ENCODE peak calls at places on chromosomes 7 and 10, in seven cellular contexts. One of them, this sample, is unnamed. For H3K4me1, the result is how much of the 10 kb centered on the place peaks cover.

GRCh38 chr10:108872854-108873253 is 1050.5 kb downstream of the XPNPEP1 start:
- DNase-seq in mesendoderm: no peak
- DNase-seq in fibroblast of lung: no peak
- DNase-seq in CD8-positive, alpha-beta T cell: no peak
- DNase-seq in heart left ventricle: no peak
- DNase-seq in endothelial cell of umbilical vein: no peak
- DNase-seq in mesenchymal stem cell: no peak
- DNase-seq in this sample: no peak

GRCh38 chr7:14836006-14836405 is 66.5 kb downstream of the DGKB start:
- DNase-seq in mesendoderm: no peak
- DNase-seq in fibroblast of lung: no peak
- DNase-seq in CD8-positive, alpha-beta T cell: no peak
- DNase-seq in heart left ventricle: no peak
- DNase-seq in endothelial cell of umbilical vein: no peak
- DNase-seq in mesenchymal stem cell: no peak
- DNase-seq in this sample: no peak

GRCh38 chr10:43968076-43968475 is 319.4 kb upstream of the ZNF32 start:
- DNase-seq in mesendoderm: no peak
- DNase-seq in fibroblast of lung: no peak
- DNase-seq in CD8-positive, alpha-beta T cell: no peak
- DNase-seq in heart left ventricle: no peak
- DNase-seq in endothelial cell of umbilical vein: no peak
- DNase-seq in mesenchymal stem cell: no peak
- DNase-seq in this sample: no peak

GRCh38 chr10:14302035-14302434 is 28.7 kb downstream of the FRMD4A start:
- DNase-seq in mesendoderm: peak
- DNase-seq in fibroblast of lung: peak
- DNase-seq in CD8-positive, alpha-beta T cell: no peak
- DNase-seq in heart left ventricle: no peak
- DNase-seq in endothelial cell of umbilical vein: peak
- DNase-seq in mesenchymal stem cell: peak
- DNase-seq in this sample: no peak

GRCh38 chr7:66359656-66360211 is 154.6 kb downstream of the TPST1 start:
- DNase-seq in mesendoderm: no peak
- DNase-seq in fibroblast of lung: no peak
- DNase-seq in CD8-positive, alpha-beta T cell: no peak
- DNase-seq in heart left ventricle: peak
- DNase-seq in endothelial cell of umbilical vein: no peak
- DNase-seq in mesenchymal stem cell: no peak
- DNase-seq in this sample: no peak

GRCh38 chr7:12583181-12583580 is 12.7 kb downstream of the SCIN start:
- DNase-seq in mesendoderm: no peak
- DNase-seq in fibroblast of lung: no peak
- DNase-seq in CD8-positive, alpha-beta T cell: no peak
- DNase-seq in heart left ventricle: no peak
- DNase-seq in endothelial cell of umbilical vein: no peak
- DNase-seq in mesenchymal stem cell: no peak
- DNase-seq in this sample: no peak

GRCh38 chr7:129405527-129405926 is 28.7 kb upstream of the STRIP2 start:
- DNase-seq in mesendoderm: no peak
- DNase-seq in fibroblast of lung: no peak
- DNase-seq in CD8-positive, alpha-beta T cell: no peak
- DNase-seq in heart left ventricle: no peak
- DNase-seq in endothelial cell of umbilical vein: no peak
- DNase-seq in mesenchymal stem cell: no peak
- DNase-seq in this sample: no peak

GRCh38 chr10:13809447-13809846 is 222.7 kb downstream of the PRPF18 start:
- DNase-seq in mesendoderm: peak
- DNase-seq in fibroblast of lung: peak
- DNase-seq in CD8-positive, alpha-beta T cell: no peak
- DNase-seq in heart left ventricle: no peak
- DNase-seq in endothelial cell of umbilical vein: no peak
- DNase-seq in mesenchymal stem cell: no peak
- DNase-seq in this sample: no peak

GRCh38 chr10:88528196-88528595 is 54.9 kb downstream of the RNLS start:
- DNase-seq in mesendoderm: peak
- DNase-seq in fibroblast of lung: peak
- DNase-seq in CD8-positive, alpha-beta T cell: no peak
- DNase-seq in heart left ventricle: no peak
- DNase-seq in endothelial cell of umbilical vein: no peak
- DNase-seq in mesenchymal stem cell: peak
- DNase-seq in this sample: no peak

GRCh38 chr10:86373828-86374227 is 7.2 kb upstream of the GRID1 start:
- DNase-seq in mesendoderm: no peak
- DNase-seq in fibroblast of lung: no peak
- DNase-seq in CD8-positive, alpha-beta T cell: no peak
- DNase-seq in heart left ventricle: no peak
- DNase-seq in endothelial cell of umbilical vein: no peak
- DNase-seq in mesenchymal stem cell: no peak
- DNase-seq in this sample: no peak

GRCh38 chr10:74677951-74678350 is 148.4 kb upstream of the KAT6B start:
- DNase-seq in mesendoderm: no peak
- DNase-seq in fibroblast of lung: no peak
- DNase-seq in CD8-positive, alpha-beta T cell: no peak
- DNase-seq in heart left ventricle: no peak
- DNase-seq in endothelial cell of umbilical vein: no peak
- DNase-seq in mesenchymal stem cell: no peak
- DNase-seq in this sample: no peak
- H3K27ac ChIP-seq in mesendoderm: no peak
- H3K27ac ChIP-seq in fibroblast of lung: no peak
- H3K27ac ChIP-seq in CD8-positive, alpha-beta T cell: no peak
- H3K27ac ChIP-seq in heart left ventricle: no peak
- H3K27ac ChIP-seq in endothelial cell of umbilical vein: no peak
- H3K27ac ChIP-seq in mesenchymal stem cell: no peak
- H3K27ac ChIP-seq in this sample: no peak

GRCh38 chr10:72260215-72260587 is 13.5 kb upstream of the DDIT4 start:
- DNase-seq in mesendoderm: no peak
- DNase-seq in fibroblast of lung: no peak
- DNase-seq in CD8-positive, alpha-beta T cell: peak
- DNase-seq in heart left ventricle: peak
- DNase-seq in endothelial cell of umbilical vein: no peak
- DNase-seq in mesenchymal stem cell: no peak
- DNase-seq in this sample: no peak
- H3K4me1 ChIP-seq in mesendoderm: under half
- H3K4me1 ChIP-seq in fibroblast of lung: under half
- H3K4me1 ChIP-seq in CD8-positive, alpha-beta T cell: half or more
- H3K4me1 ChIP-seq in heart left ventricle: half or more
- H3K4me1 ChIP-seq in endothelial cell of umbilical vein: under half
- H3K4me1 ChIP-seq in mesenchymal stem cell: under half
- H3K4me1 ChIP-seq in this sample: half or more

GRCh38 chr7:111951027-111951426 is 255.2 kb downstream of the DOCK4 start:
- DNase-seq in mesendoderm: no peak
- DNase-seq in fibroblast of lung: peak
- DNase-seq in CD8-positive, alpha-beta T cell: no peak
- DNase-seq in heart left ventricle: no peak
- DNase-seq in endothelial cell of umbilical vein: no peak
- DNase-seq in mesenchymal stem cell: no peak
- DNase-seq in this sample: no peak

GRCh38 chr7:111958431-111958830 is 247.8 kb downstream of the DOCK4 start:
- DNase-seq in mesendoderm: no peak
- DNase-seq in fibroblast of lung: no peak
- DNase-seq in CD8-positive, alpha-beta T cell: no peak
- DNase-seq in heart left ventricle: no peak
- DNase-seq in endothelial cell of umbilical vein: no peak
- DNase-seq in mesenchymal stem cell: no peak
- DNase-seq in this sample: no peak

GRCh38 chr7:111954056-111954455 is 252.1 kb downstream of the DOCK4 start:
- DNase-seq in mesendoderm: no peak
- DNase-seq in fibroblast of lung: no peak
- DNase-seq in CD8-positive, alpha-beta T cell: no peak
- DNase-seq in heart left ventricle: no peak
- DNase-seq in endothelial cell of umbilical vein: no peak
- DNase-seq in mesenchymal stem cell: no peak
- DNase-seq in this sample: no peak

GRCh38 chr7:111953611-111954010 is 252.6 kb downstream of the DOCK4 start:
- DNase-seq in mesendoderm: peak
- DNase-seq in fibroblast of lung: no peak
- DNase-seq in CD8-positive, alpha-beta T cell: no peak
- DNase-seq in heart left ventricle: peak
- DNase-seq in endothelial cell of umbilical vein: no peak
- DNase-seq in mesenchymal stem cell: peak
- DNase-seq in this sample: no peak

DNA sequence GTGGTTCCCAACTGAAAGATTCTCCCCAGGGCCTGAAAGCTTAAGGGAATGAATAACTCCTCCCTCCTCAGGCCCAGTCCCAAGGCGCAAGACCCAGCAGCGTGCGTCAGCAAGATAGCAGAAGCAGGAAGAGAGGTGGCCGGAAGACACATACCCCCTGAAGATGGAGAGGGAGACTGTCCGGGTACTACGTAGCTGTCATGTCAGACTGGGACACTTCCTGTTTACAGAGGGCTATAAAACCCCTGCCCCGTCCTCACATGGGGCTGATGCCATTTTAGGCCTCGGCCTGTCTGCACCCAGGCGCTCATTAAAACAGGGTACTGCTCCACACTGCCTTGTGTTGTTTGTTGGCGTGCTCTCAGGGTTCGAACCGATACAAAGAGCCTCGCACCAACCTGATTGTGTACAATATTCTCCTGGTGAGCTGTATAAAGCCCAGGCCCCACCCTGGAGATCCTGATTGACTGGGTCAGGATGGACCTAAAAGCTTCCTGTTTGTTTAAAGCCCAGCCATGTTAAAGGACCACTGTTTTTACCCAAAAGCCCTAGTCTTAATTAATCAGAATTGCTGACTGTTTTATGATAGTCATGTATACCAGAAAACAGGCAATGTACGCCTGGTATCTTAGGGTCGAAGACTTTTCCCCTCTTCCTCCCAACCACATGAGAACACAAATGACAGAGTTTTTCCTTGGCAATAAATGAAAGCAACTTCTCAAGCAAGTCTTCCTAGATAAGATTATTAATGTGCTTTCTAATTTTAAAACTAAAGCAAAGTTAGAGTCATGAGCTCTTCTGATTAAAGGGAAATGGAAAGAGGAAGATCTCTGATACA is 251.5 kb downstream of the DOCK4 start:
- DNase-seq in mesendoderm: peak
- DNase-seq in fibroblast of lung: no peak
- DNase-seq in CD8-positive, alpha-beta T cell: no peak
- DNase-seq in heart left ventricle: peak
- DNase-seq in endothelial cell of umbilical vein: peak
- DNase-seq in mesenchymal stem cell: peak
- DNase-seq in this sample: no peak
- H3K27ac ChIP-seq in mesendoderm: no peak
- H3K27ac ChIP-seq in fibroblast of lung: peak
- H3K27ac ChIP-seq in CD8-positive, alpha-beta T cell: no peak
- H3K27ac ChIP-seq in heart left ventricle: peak
- H3K27ac ChIP-seq in endothelial cell of umbilical vein: no peak
- H3K27ac ChIP-seq in mesenchymal stem cell: no peak
- H3K27ac ChIP-seq in this sample: peak

GRCh38 chr7:102415685-102416225 is 17.6 kb upstream of the ORAI2 start:
- DNase-seq in mesendoderm: no peak
- DNase-seq in fibroblast of lung: no peak
- DNase-seq in CD8-positive, alpha-beta T cell: peak
- DNase-seq in heart left ventricle: no peak
- DNase-seq in endothelial cell of umbilical vein: peak
- DNase-seq in mesenchymal stem cell: no peak
- DNase-seq in this sample: peak

GRCh38 chr7:102410918-102411317 is 14.8 kb downstream of the PRKRIP1 start:
- DNase-seq in mesendoderm: no peak
- DNase-seq in fibroblast of lung: no peak
- DNase-seq in CD8-positive, alpha-beta T cell: no peak
- DNase-seq in heart left ventricle: no peak
- DNase-seq in endothelial cell of umbilical vein: no peak
- DNase-seq in mesenchymal stem cell: no peak
- DNase-seq in this sample: no peak

GRCh38 chr7:102412548-102412947 is 16.4 kb downstream of the PRKRIP1 start:
- DNase-seq in mesendoderm: peak
- DNase-seq in fibroblast of lung: peak
- DNase-seq in CD8-positive, alpha-beta T cell: peak
- DNase-seq in heart left ventricle: no peak
- DNase-seq in endothelial cell of umbilical vein: peak
- DNase-seq in mesenchymal stem cell: peak
- DNase-seq in this sample: no peak

GRCh38 chr7:102413071-102413470 is 16.9 kb downstream of the PRKRIP1 start:
- DNase-seq in mesendoderm: no peak
- DNase-seq in fibroblast of lung: no peak
- DNase-seq in CD8-positive, alpha-beta T cell: no peak
- DNase-seq in heart left ventricle: no peak
- DNase-seq in endothelial cell of umbilical vein: no peak
- DNase-seq in mesenchymal stem cell: no peak
- DNase-seq in this sample: no peak

GRCh38 chr7:102413611-102414010 is 17.4 kb downstream of the PRKRIP1 start:
- DNase-seq in mesendoderm: no peak
- DNase-seq in fibroblast of lung: no peak
- DNase-seq in CD8-positive, alpha-beta T cell: no peak
- DNase-seq in heart left ventricle: no peak
- DNase-seq in endothelial cell of umbilical vein: no peak
- DNase-seq in mesenchymal stem cell: no peak
- DNase-seq in this sample: no peak
- H3K4me1 ChIP-seq in mesendoderm: under half
- H3K4me1 ChIP-seq in fibroblast of lung: under half
- H3K4me1 ChIP-seq in CD8-positive, alpha-beta T cell: under half
- H3K4me1 ChIP-seq in heart left ventricle: under half
- H3K4me1 ChIP-seq in endothelial cell of umbilical vein: under half
- H3K4me1 ChIP-seq in mesenchymal stem cell: under half
- H3K4me1 ChIP-seq in this sample: under half

GRCh38 chr10:103720964-103721335 is 134.4 kb downstream of the SH3PXD2A start:
- DNase-seq in mesendoderm: no peak
- DNase-seq in fibroblast of lung: no peak
- DNase-seq in CD8-positive, alpha-beta T cell: no peak
- DNase-seq in heart left ventricle: no peak
- DNase-seq in endothelial cell of umbilical vein: no peak
- DNase-seq in mesenchymal stem cell: no peak
- DNase-seq in this sample: no peak
- H3K27ac ChIP-seq in mesendoderm: no peak
- H3K27ac ChIP-seq in fibroblast of lung: no peak
- H3K27ac ChIP-seq in CD8-positive, alpha-beta T cell: no peak
- H3K27ac ChIP-seq in heart left ventricle: no peak
- H3K27ac ChIP-seq in endothelial cell of umbilical vein: no peak
- H3K27ac ChIP-seq in mesenchymal stem cell: no peak
- H3K27ac ChIP-seq in this sample: no peak

DNA sequence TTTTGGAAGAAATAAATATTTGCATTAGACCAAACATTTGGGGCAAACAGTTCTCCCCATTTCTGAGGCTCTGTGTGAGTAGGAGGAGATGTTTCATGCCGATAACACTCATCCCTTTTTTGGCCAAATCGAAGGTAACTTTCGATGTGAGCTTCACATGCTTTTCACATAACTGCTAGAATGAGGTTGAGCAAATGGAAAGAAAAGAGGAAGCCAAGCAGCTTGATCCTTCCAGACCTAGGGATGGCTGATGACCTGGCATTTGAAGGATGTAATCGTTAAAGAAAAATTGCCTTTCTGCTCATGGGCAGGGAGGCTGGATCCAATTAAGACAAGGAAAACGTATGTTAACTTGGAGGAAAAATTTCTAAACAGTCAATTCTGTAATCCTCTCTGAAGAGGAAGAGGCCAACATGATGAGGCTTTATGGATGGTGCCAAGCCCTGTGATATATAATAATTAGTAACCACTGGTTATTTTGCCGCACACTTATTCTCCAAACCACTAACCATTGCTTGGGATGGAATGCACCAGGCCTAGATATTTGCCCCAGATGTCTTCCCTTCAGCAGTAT is 12.5 kb downstream of the GRK5 start:
- DNase-seq in mesendoderm: no peak
- DNase-seq in fibroblast of lung: no peak
- DNase-seq in CD8-positive, alpha-beta T cell: no peak
- DNase-seq in heart left ventricle: no peak
- DNase-seq in endothelial cell of umbilical vein: no peak
- DNase-seq in mesenchymal stem cell: no peak
- DNase-seq in this sample: no peak
- H3K4me1 ChIP-seq in mesendoderm: under half
- H3K4me1 ChIP-seq in fibroblast of lung: under half
- H3K4me1 ChIP-seq in CD8-positive, alpha-beta T cell: under half
- H3K4me1 ChIP-seq in heart left ventricle: half or more
- H3K4me1 ChIP-seq in endothelial cell of umbilical vein: under half
- H3K4me1 ChIP-seq in mesenchymal stem cell: under half
- H3K4me1 ChIP-seq in this sample: half or more